ENCODE peak calls at places on chromosomes 11 and 22, in six cellular contexts. W is NCI-H345; Y is T follicular helper cell; T is effector CD4-positive, alpha-beta T cell; R is immature natural killer cell; O is cardiac muscle cell. X is an unnamed sample.

GRCh38 chr11:118631510-118631909 is 24.1 kb downstream of the PHLDB1 start:
- DNase-seq in W (no peak), Y (no peak), T (no peak), R (no peak), O (no peak), X (no peak)

GRCh38 chr22:29328055-29328454 is 12.6 kb upstream of the RASL10A start:
- DNase-seq in W (no peak), Y (no peak), T (no peak), R (no peak), O (no peak), X (no peak)

GRCh38 chr11:130691581-130691980 is 224.7 kb downstream of the SNX19 start:
- DNase-seq in W (no peak), Y (no peak), T (no peak), R (no peak), O (no peak), X (no peak)

GRCh38 chr11:7890417-7891179 is 40.5 kb downstream of the OR10A6 start:
- DNase-seq in W (no peak), Y (no peak), T (no peak), R (no peak), O (no peak), X (no peak)

GRCh38 chr11:86171627-86172026 is 72.9 kb upstream of the EED start:
- DNase-seq in W (no peak), Y (no peak), T (no peak), R (no peak), O (no peak), X (no peak)

GRCh38 chr11:12418019-12418611 is 40.7 kb downstream of the PARVA start:
- DNase-seq in W (no peak), Y (no peak), T (no peak), R (no peak), O (no peak), X (no peak)

GRCh38 chr11:121024989-121025388 is 1.1 kb downstream of the TBCEL start:
- DNase-seq in W (peak), Y (no peak), T (no peak), R (peak), O (peak), X (no peak)

GRCh38 chr11:36609383-36609782 is 11.3 kb upstream of the RAG2 start:
- DNase-seq in W (no peak), Y (no peak), T (no peak), R (no peak), O (peak), X (no peak)

GRCh38 chr11:122226810-122227379 is 110.9 kb upstream of the BLID start:
- DNase-seq in W (no peak), Y (no peak), T (no peak), R (no peak), O (no peak), X (no peak)

GRCh38 chr22:50247748-50248147 is 2.9 kb upstream of the TUBGCP6 start:
- DNase-seq in W (no peak), Y (peak), T (no peak), R (peak), O (no peak), X (peak)

GRCh38 chr11:124834526-124835190 is 30.6 kb upstream of the ROBO3 start:
- DNase-seq in W (no peak), Y (no peak), T (no peak), R (no peak), O (no peak), X (no peak)

GRCh38 chr11:118606844-118607228 is 579 bp upstream of the PHLDB1 start:
- DNase-seq in W (no peak), Y (no peak), T (no peak), R (no peak), O (no peak), X (no peak)

GRCh38 chr22:30228509-30229359 is 17.8 kb downstream of the LIF start:
- DNase-seq in W (no peak), Y (no peak), T (no peak), R (no peak), O (no peak), X (no peak)

GRCh38 chr11:120883404-120884135 is 140.3 kb upstream of the TBCEL start:
- DNase-seq in W (no peak), Y (no peak), T (no peak), R (no peak), O (peak), X (no peak)

GRCh38 chr11:79342686-79343085 is 98.1 kb downstream of the TENM4 start:
- DNase-seq in W (peak), Y (no peak), T (no peak), R (no peak), O (no peak), X (no peak)

GRCh38 chr11:17876827-17877226 is 136.0 kb downstream of the SERGEF start:
- DNase-seq in W (no peak), Y (no peak), T (no peak), R (no peak), O (peak), X (no peak)

GRCh38 chr22:47392729-47393128 is 630.3 kb downstream of the TBC1D22A start:
- DNase-seq in W (no peak), Y (no peak), T (no peak), R (no peak), O (no peak), X (no peak)

GRCh38 chr11:64762916-64763803 is 3.4 kb upstream of the PYGM start:
- DNase-seq in W (peak), Y (no peak), T (no peak), R (peak), O (peak), X (no peak)

GRCh38 chr11:79236541-79236971 is 204.3 kb downstream of the TENM4 start:
- DNase-seq in W (no peak), Y (no peak), T (no peak), R (no peak), O (peak), X (no peak)

GRCh38 chr11:69148806-69149205 is 6.9 kb upstream of the SMIM38 start:
- DNase-seq in W (no peak), Y (no peak), T (no peak), R (no peak), O (no peak), X (no peak)

GRCh38 chr11:23473782-23474181 is 613.5 kb upstream of the CCDC179 start:
- DNase-seq in W (no peak), Y (no peak), T (no peak), R (no peak), O (no peak), X (no peak)

GRCh38 chr11:70544774-70545625 is 146.7 kb downstream of the CTTN start:
- DNase-seq in W (no peak), Y (no peak), T (no peak), R (no peak), O (no peak), X (no peak)

GRCh38 chr11:45328726-45329125 is 42.6 kb upstream of the SYT13 start:
- DNase-seq in W (no peak), Y (no peak), T (no peak), R (no peak), O (no peak), X (no peak)

GRCh38 chr11:74568028-74568427 is 24.4 kb upstream of the POLD3 start:
- DNase-seq in W (no peak), Y (no peak), T (no peak), R (no peak), O (no peak), X (no peak)

GRCh38 chr11:13889566-13890214 is 72.8 kb upstream of the SPON1 start:
- DNase-seq in W (peak), Y (no peak), T (no peak), R (no peak), O (no peak), X (no peak)

GRCh38 chr11:7165911-7166310 is 77.1 kb downstream of the RBMXL2 start:
- DNase-seq in W (peak), Y (no peak), T (no peak), R (no peak), O (peak), X (no peak)

GRCh38 chr22:43635101-43635500 is 177.0 kb downstream of the EFCAB6 start:
- DNase-seq in W (no peak), Y (no peak), T (no peak), R (no peak), O (no peak), X (no peak)

GRCh38 chr11:117563556-117563955 is 233.5 kb downstream of the DSCAML1 start:
- DNase-seq in W (no peak), Y (no peak), T (no peak), R (no peak), O (no peak), X (no peak)

GRCh38 chr11:126864934-126865333 is 135.6 kb downstream of the KIRREL3 start:
- DNase-seq in W (no peak), Y (no peak), T (no peak), R (no peak), O (no peak), X (no peak)

GRCh38 chr11:14981507-14981906 is 9.4 kb upstream of the CALCA start:
- DNase-seq in W (peak), Y (no peak), T (no peak), R (no peak), O (no peak), X (no peak)

GRCh38 chr11:86291466-86292262 is 10.4 kb upstream of the HIKESHI start:
- DNase-seq in W (peak), Y (peak), T (peak), R (peak), O (peak), X (peak)

GRCh38 chr11:111565111-111565720 is 24.7 kb downstream of the LAYN start:
- DNase-seq in W (peak), Y (peak), T (peak), R (peak), O (peak), X (peak)

GRCh38 chr22:26367402-26368245 is 61.4 kb upstream of the ASPHD2 start:
- DNase-seq in W (peak), Y (peak), T (peak), R (peak), O (peak), X (peak)

GRCh38 chr22:38786631-38787030 is 7.3 kb downstream of the DNAL4 start:
- DNase-seq in W (no peak), Y (no peak), T (no peak), R (no peak), O (no peak), X (no peak)

GRCh38 chr11:120130991-120131760 is 6.7 kb downstream of the TRIM29 start:
- DNase-seq in W (no peak), Y (no peak), T (no peak), R (no peak), O (no peak), X (no peak)

GRCh38 chr22:45091254-45091854 is 72.4 kb upstream of the NUP50 start:
- DNase-seq in W (no peak), Y (no peak), T (no peak), R (no peak), O (no peak), X (no peak)

GRCh38 chr11:133966924-133967598 is 10.3 kb upstream of the IGSF9B start:
- DNase-seq in W (no peak), Y (peak), T (peak), R (peak), O (peak), X (peak)

GRCh38 chr11:16978021-16978370 is 36.2 kb downstream of the PLEKHA7 start:
- DNase-seq in W (no peak), Y (no peak), T (no peak), R (no peak), O (no peak), X (no peak)

GRCh38 chr11:134317103-134317502 is 14.7 kb upstream of the GLB1L2 start:
- DNase-seq in W (no peak), Y (no peak), T (no peak), R (no peak), O (no peak), X (no peak)